ENCODE peak calls at places on chromosome 13, in five cellular contexts. One of them, this sample, is unnamed.

GRCh38 chr13:42524487-42525034 is 49.4 kb upstream of the TNFSF11 start:
- DNase-seq in left ventricle myocardium inferior: no peak
- DNase-seq in IMR-90: no peak
- DNase-seq in transverse colon: no peak
- DNase-seq in HFFc6: no peak
- DNase-seq in this sample: no peak

GRCh38 chr13:32381539-32381938 is 46.4 kb downstream of the N4BP2L1 start:
- DNase-seq in left ventricle myocardium inferior: no peak
- DNase-seq in IMR-90: peak
- DNase-seq in transverse colon: no peak
- DNase-seq in HFFc6: peak
- DNase-seq in this sample: peak

GRCh38 chr13:113159701-113160100 is 1.3 kb downstream of the PROZ start:
- DNase-seq in left ventricle myocardium inferior: no peak
- DNase-seq in IMR-90: no peak
- DNase-seq in transverse colon: no peak
- DNase-seq in HFFc6: no peak
- DNase-seq in this sample: no peak

GRCh38 chr13:39603424-39603947 is 493 bp upstream of the LHFPL6 start:
- DNase-seq in left ventricle myocardium inferior: no peak
- DNase-seq in IMR-90: peak
- DNase-seq in transverse colon: peak
- DNase-seq in HFFc6: peak
- DNase-seq in this sample: peak

GRCh38 chr13:98239156-98240076 is 62.3 kb upstream of the RNF113B start:
- DNase-seq in left ventricle myocardium inferior: no peak
- DNase-seq in IMR-90: no peak
- DNase-seq in transverse colon: no peak
- DNase-seq in HFFc6: no peak
- DNase-seq in this sample: peak

GRCh38 chr13:34076319-34076718 is 258.4 kb downstream of the RFC3 start:
- DNase-seq in left ventricle myocardium inferior: no peak
- DNase-seq in IMR-90: no peak
- DNase-seq in transverse colon: no peak
- DNase-seq in HFFc6: peak
- DNase-seq in this sample: no peak

GRCh38 chr13:42101821-42102580 is 53.6 kb downstream of the DGKH start:
- DNase-seq in left ventricle myocardium inferior: peak
- DNase-seq in IMR-90: no peak
- DNase-seq in transverse colon: no peak
- DNase-seq in HFFc6: no peak
- DNase-seq in this sample: no peak

GRCh38 chr13:48194392-48194754 is 38.6 kb upstream of the ITM2B start:
- DNase-seq in left ventricle myocardium inferior: no peak
- DNase-seq in IMR-90: no peak
- DNase-seq in transverse colon: no peak
- DNase-seq in HFFc6: no peak
- DNase-seq in this sample: no peak

GRCh38 chr13:50911051-50911690 is 1.6 kb downstream of the RNASEH2B start:
- DNase-seq in left ventricle myocardium inferior: no peak
- DNase-seq in IMR-90: no peak
- DNase-seq in transverse colon: no peak
- DNase-seq in HFFc6: no peak
- DNase-seq in this sample: no peak

GRCh38 chr13:103236213-103236612 is 170.0 kb upstream of the SLC10A2 start:
- DNase-seq in left ventricle myocardium inferior: no peak
- DNase-seq in IMR-90: no peak
- DNase-seq in transverse colon: no peak
- DNase-seq in HFFc6: no peak
- DNase-seq in this sample: no peak

GRCh38 chr13:96460571-96460970 is 370.7 kb downstream of the HS6ST3 start:
- DNase-seq in left ventricle myocardium inferior: no peak
- DNase-seq in IMR-90: no peak
- DNase-seq in transverse colon: no peak
- DNase-seq in HFFc6: no peak
- DNase-seq in this sample: peak

GRCh38 chr13:98930014-98930625 is 47.7 kb downstream of the DOCK9 start:
- DNase-seq in left ventricle myocardium inferior: no peak
- DNase-seq in IMR-90: no peak
- DNase-seq in transverse colon: no peak
- DNase-seq in HFFc6: no peak
- DNase-seq in this sample: no peak

GRCh38 chr13:114025432-114026127 is 51.7 kb upstream of the C13orf46 start:
- DNase-seq in left ventricle myocardium inferior: no peak
- DNase-seq in IMR-90: peak
- DNase-seq in transverse colon: peak
- DNase-seq in HFFc6: no peak
- DNase-seq in this sample: no peak

GRCh38 chr13:40624338-40624737 is 42.1 kb downstream of the FOXO1 start:
- DNase-seq in left ventricle myocardium inferior: no peak
- DNase-seq in IMR-90: no peak
- DNase-seq in transverse colon: no peak
- DNase-seq in HFFc6: no peak
- DNase-seq in this sample: no peak

GRCh38 chr13:113777311-113778260 is 18.6 kb downstream of the TMEM255B start:
- DNase-seq in left ventricle myocardium inferior: no peak
- DNase-seq in IMR-90: peak
- DNase-seq in transverse colon: no peak
- DNase-seq in HFFc6: no peak
- DNase-seq in this sample: peak

GRCh38 chr13:30376426-30377311 is 45.6 kb upstream of the UBE2L5 start:
- DNase-seq in left ventricle myocardium inferior: no peak
- DNase-seq in IMR-90: no peak
- DNase-seq in transverse colon: peak
- DNase-seq in HFFc6: no peak
- DNase-seq in this sample: peak

GRCh38 chr13:83618966-83619365 is 263.3 kb downstream of the SLITRK1 start:
- DNase-seq in left ventricle myocardium inferior: no peak
- DNase-seq in IMR-90: no peak
- DNase-seq in transverse colon: no peak
- DNase-seq in HFFc6: peak
- DNase-seq in this sample: no peak

GRCh38 chr13:88919970-88920628 is 1248.9 kb downstream of the SLITRK5 start:
- DNase-seq in left ventricle myocardium inferior: no peak
- DNase-seq in IMR-90: no peak
- DNase-seq in transverse colon: no peak
- DNase-seq in HFFc6: no peak
- DNase-seq in this sample: no peak

GRCh38 chr13:36966404-36966803 is 32.7 kb downstream of the ALG5 start:
- DNase-seq in left ventricle myocardium inferior: no peak
- DNase-seq in IMR-90: no peak
- DNase-seq in transverse colon: no peak
- DNase-seq in HFFc6: no peak
- DNase-seq in this sample: peak

GRCh38 chr13:98839826-98840769 is 87.6 kb upstream of the SLC15A1 start:
- DNase-seq in left ventricle myocardium inferior: peak
- DNase-seq in IMR-90: peak
- DNase-seq in transverse colon: peak
- DNase-seq in HFFc6: peak
- DNase-seq in this sample: peak

GRCh38 chr13:34019870-34020269 is 201.9 kb downstream of the RFC3 start:
- DNase-seq in left ventricle myocardium inferior: no peak
- DNase-seq in IMR-90: no peak
- DNase-seq in transverse colon: no peak
- DNase-seq in HFFc6: no peak
- DNase-seq in this sample: no peak

GRCh38 chr13:73146705-73147104 is 87.9 kb downstream of the KLF5 start:
- DNase-seq in left ventricle myocardium inferior: no peak
- DNase-seq in IMR-90: peak
- DNase-seq in transverse colon: no peak
- DNase-seq in HFFc6: no peak
- DNase-seq in this sample: no peak

GRCh38 chr13:26050568-26051230 is 1.1 kb downstream of the SHISA2 start:
- DNase-seq in left ventricle myocardium inferior: no peak
- DNase-seq in IMR-90: no peak
- DNase-seq in transverse colon: no peak
- DNase-seq in HFFc6: no peak
- DNase-seq in this sample: peak

GRCh38 chr13:45337395-45337794 is 3.6 kb downstream of the TPT1 start:
- DNase-seq in left ventricle myocardium inferior: no peak
- DNase-seq in IMR-90: no peak
- DNase-seq in transverse colon: no peak
- DNase-seq in HFFc6: no peak
- DNase-seq in this sample: no peak

GRCh38 chr13:71879945-71880344 is 12.9 kb upstream of the DACH1 start:
- DNase-seq in left ventricle myocardium inferior: no peak
- DNase-seq in IMR-90: no peak
- DNase-seq in transverse colon: no peak
- DNase-seq in HFFc6: no peak
- DNase-seq in this sample: no peak

GRCh38 chr13:104779311-104779710 is 1713.1 kb upstream of the SLC10A2 start:
- DNase-seq in left ventricle myocardium inferior: no peak
- DNase-seq in IMR-90: peak
- DNase-seq in transverse colon: no peak
- DNase-seq in HFFc6: no peak
- DNase-seq in this sample: no peak

GRCh38 chr13:31424130-31424729 is 224.5 kb downstream of the B3GLCT start:
- DNase-seq in left ventricle myocardium inferior: peak
- DNase-seq in IMR-90: peak
- DNase-seq in transverse colon: peak
- DNase-seq in HFFc6: peak
- DNase-seq in this sample: peak

GRCh38 chr13:40333238-40333637 is 333.2 kb downstream of the FOXO1 start:
- DNase-seq in left ventricle myocardium inferior: no peak
- DNase-seq in IMR-90: no peak
- DNase-seq in transverse colon: no peak
- DNase-seq in HFFc6: no peak
- DNase-seq in this sample: no peak

GRCh38 chr13:111383591-111384440 is 63.4 kb downstream of the TEX29 start:
- DNase-seq in left ventricle myocardium inferior: no peak
- DNase-seq in IMR-90: no peak
- DNase-seq in transverse colon: no peak
- DNase-seq in HFFc6: no peak
- DNase-seq in this sample: no peak

GRCh38 chr13:51322826-51323225 is 16.7 kb upstream of the SERPINE3 start:
- DNase-seq in left ventricle myocardium inferior: no peak
- DNase-seq in IMR-90: no peak
- DNase-seq in transverse colon: no peak
- DNase-seq in HFFc6: no peak
- DNase-seq in this sample: no peak

GRCh38 chr13:109673477-109673876 is 112.9 kb downstream of the IRS2 start:
- DNase-seq in left ventricle myocardium inferior: no peak
- DNase-seq in IMR-90: peak
- DNase-seq in transverse colon: no peak
- DNase-seq in HFFc6: no peak
- DNase-seq in this sample: no peak

GRCh38 chr13:75550159-75550567 is 572 bp downstream of the UCHL3 start:
- DNase-seq in left ventricle myocardium inferior: no peak
- DNase-seq in IMR-90: peak
- DNase-seq in transverse colon: peak
- DNase-seq in HFFc6: peak
- DNase-seq in this sample: peak

GRCh38 chr13:79481685-79482052 is 714 bp downstream of the NDFIP2 start:
- DNase-seq in left ventricle myocardium inferior: no peak
- DNase-seq in IMR-90: no peak
- DNase-seq in transverse colon: peak
- DNase-seq in HFFc6: no peak
- DNase-seq in this sample: peak

GRCh38 chr13:113066746-113067145 is 38.8 kb upstream of the F7 start:
- DNase-seq in left ventricle myocardium inferior: no peak
- DNase-seq in IMR-90: no peak
- DNase-seq in transverse colon: no peak
- DNase-seq in HFFc6: no peak
- DNase-seq in this sample: no peak

GRCh38 chr13:48761256-48761655 is 107.5 kb downstream of the CYSLTR2 start:
- DNase-seq in left ventricle myocardium inferior: no peak
- DNase-seq in IMR-90: peak
- DNase-seq in transverse colon: no peak
- DNase-seq in HFFc6: no peak
- DNase-seq in this sample: no peak

GRCh38 chr13:35518337-35518736 is 41.8 kb upstream of the MAB21L1 start:
- DNase-seq in left ventricle myocardium inferior: no peak
- DNase-seq in IMR-90: no peak
- DNase-seq in transverse colon: no peak
- DNase-seq in HFFc6: no peak
- DNase-seq in this sample: no peak
- TF ChIP-seq CTCF in left ventricle myocardium inferior: no peak
- TF ChIP-seq CTCF in IMR-90: no peak
- TF ChIP-seq CTCF in transverse colon: no peak
- TF ChIP-seq CTCF in HFFc6: no peak
- TF ChIP-seq CTCF in this sample: no peak

DNA sequence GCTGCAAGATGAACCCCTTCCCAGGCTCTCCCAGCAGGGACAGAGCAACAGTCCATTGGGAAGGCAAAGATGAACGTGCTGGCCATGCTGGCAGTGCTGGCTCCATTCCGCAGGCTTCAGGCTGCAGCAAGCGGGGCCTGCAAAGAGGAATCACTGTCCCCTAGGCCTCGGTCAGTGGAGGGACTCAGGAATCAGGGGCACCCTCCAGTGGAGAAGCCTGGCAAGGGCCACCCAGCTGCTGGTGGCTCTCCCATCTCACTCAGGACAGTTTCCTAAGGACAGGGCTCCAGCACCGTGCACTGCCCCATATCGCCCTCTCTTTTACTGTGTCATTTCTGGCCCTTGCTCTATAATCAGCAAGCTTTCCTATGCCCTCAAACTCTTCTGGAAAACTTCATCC is 498.6 kb downstream of the EFNB2 start:
- DNase-seq in left ventricle myocardium inferior: no peak
- DNase-seq in IMR-90: no peak
- DNase-seq in transverse colon: peak
- DNase-seq in HFFc6: no peak
- DNase-seq in this sample: no peak
- TF ChIP-seq CTCF in left ventricle myocardium inferior: peak
- TF ChIP-seq CTCF in IMR-90: no peak
- TF ChIP-seq CTCF in transverse colon: no peak
- TF ChIP-seq CTCF in HFFc6: no peak
- TF ChIP-seq CTCF in this sample: no peak

GRCh38 chr13:24865158-24865557 is 101.2 kb downstream of the RNF17 start:
- DNase-seq in left ventricle myocardium inferior: no peak
- DNase-seq in IMR-90: peak
- DNase-seq in transverse colon: no peak
- DNase-seq in HFFc6: peak
- DNase-seq in this sample: no peak
- TF ChIP-seq CTCF in left ventricle myocardium inferior: peak
- TF ChIP-seq CTCF in IMR-90: peak
- TF ChIP-seq CTCF in transverse colon: no peak
- TF ChIP-seq CTCF in HFFc6: peak
- TF ChIP-seq CTCF in this sample: peak

DNA sequence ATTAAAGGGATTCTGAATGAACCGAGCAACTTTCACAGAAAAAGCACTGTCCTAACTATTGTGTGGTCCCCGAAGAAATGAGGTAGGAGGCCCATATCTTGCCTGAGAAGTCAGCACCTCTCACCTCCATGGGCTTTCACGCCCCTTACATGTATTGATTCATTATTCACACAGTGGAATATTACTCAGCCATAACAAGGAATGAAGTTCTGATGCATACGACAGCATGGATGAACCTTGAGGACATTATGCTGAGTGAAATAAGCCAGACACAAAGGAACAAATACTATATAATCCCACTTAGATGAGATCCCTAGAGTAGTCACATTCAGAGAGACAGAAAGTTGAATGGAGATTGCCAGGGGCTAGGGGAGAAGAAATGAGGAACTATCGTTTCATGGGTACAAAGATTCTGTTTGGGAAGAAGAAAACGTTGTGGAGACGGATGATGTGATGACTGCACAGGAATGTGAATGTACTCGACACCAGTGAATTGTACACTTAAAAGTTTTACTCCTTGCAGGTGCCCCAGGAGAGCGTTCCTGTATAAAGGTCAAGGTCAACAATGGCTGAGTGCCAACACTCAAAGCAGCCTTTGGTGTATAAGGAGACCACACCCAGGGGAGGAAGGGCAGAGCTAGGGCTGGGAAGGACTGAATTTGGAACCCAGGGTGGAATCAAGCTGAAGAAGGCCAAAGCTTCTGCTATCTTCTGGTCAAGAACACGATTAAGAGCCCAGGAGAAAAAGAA is 22.5 kb downstream of the ZIC5 start:
- DNase-seq in left ventricle myocardium inferior: no peak
- DNase-seq in IMR-90: no peak
- DNase-seq in transverse colon: no peak
- DNase-seq in HFFc6: no peak
- DNase-seq in this sample: no peak
- TF ChIP-seq CTCF in left ventricle myocardium inferior: no peak
- TF ChIP-seq CTCF in IMR-90: no peak
- TF ChIP-seq CTCF in transverse colon: no peak
- TF ChIP-seq CTCF in HFFc6: no peak
- TF ChIP-seq CTCF in this sample: no peak